ENCODE peak calls at places on chromosomes 4 and X, in six cellular contexts. N is retina; B is stimulated activated CD4-positive, alpha-beta T cell treated with anti-CD3 and anti-CD28 coated beads, Interleukin-4, amount 100 ng/mL, for 4 hours; Q is caudate nucleus; O is nucleus accumbens; H is cardiac fibroblast. V is an unnamed sample.

GRCh38 chrX:119757979-119758681 is at the start of gene SOWAHD:
- DNase-seq in N (peak), B (peak), Q (no peak), O (no peak), H (peak), V (peak)

GRCh38 chr4:26176621-26177121 is 144.1 kb upstream of the RBPJ start:
- DNase-seq in N (no peak), B (no peak), Q (no peak), O (no peak), H (peak), V (no peak)

GRCh38 chr4:55721651-55722050 is 85.6 kb upstream of the NMU start:
- DNase-seq in N (no peak), B (no peak), Q (no peak), O (no peak), H (no peak), V (no peak)

GRCh38 chr4:76641351-76641750 is 206.3 kb downstream of the SHROOM3 start:
- DNase-seq in N (no peak), B (no peak), Q (no peak), O (no peak), H (no peak), V (no peak)

GRCh38 chr4:70315928-70316327 is 18.9 kb upstream of the CABS1 start:
- DNase-seq in N (no peak), B (no peak), Q (no peak), O (no peak), H (no peak), V (no peak)

GRCh38 chrX:72532371-72532770 is 40.3 kb downstream of the HDAC8 start:
- DNase-seq in N (no peak), B (no peak), Q (no peak), O (no peak), H (no peak), V (no peak)

GRCh38 chr4:53855886-53856260 is 208.5 kb downstream of the CHIC2 start:
- DNase-seq in N (no peak), B (no peak), Q (no peak), O (no peak), H (peak), V (peak)

GRCh38 chrX:33855251-33855650 is 276.9 kb downstream of the FAM47A start:
- DNase-seq in N (no peak), B (no peak), Q (no peak), O (no peak), H (no peak), V (no peak)

GRCh38 chr4:154559141-154559841 is 3.5 kb upstream of the FGB start:
- DNase-seq in N (no peak), B (no peak), Q (no peak), O (no peak), H (peak), V (peak)

GRCh38 chrX:1466971-1467561 is 14.4 kb upstream of the ASMTL start:
- DNase-seq in N (no peak), B (peak), Q (no peak), O (no peak), H (no peak), V (no peak)

GRCh38 chr4:90069151-90069550 is 58.0 kb upstream of the CCSER1 start:
- DNase-seq in N (no peak), B (no peak), Q (no peak), O (no peak), H (peak), V (no peak)

GRCh38 chr4:169009281-169010124 is 552 bp downstream of the CBR4 start:
- DNase-seq in N (no peak), B (peak), Q (peak), O (peak), H (peak), V (peak)

GRCh38 chr4:142095886-142096605 is 459.7 kb downstream of the IL15 start:
- DNase-seq in N (no peak), B (no peak), Q (no peak), O (no peak), H (peak), V (no peak)

GRCh38 chr4:40672528-40673522 is 43.2 kb upstream of the RBM47 start:
- DNase-seq in N (no peak), B (peak), Q (no peak), O (no peak), H (peak), V (peak)

GRCh38 chr4:92776080-92776479 is 472.3 kb downstream of the GRID2 start:
- DNase-seq in N (no peak), B (no peak), Q (no peak), O (no peak), H (no peak), V (no peak)

GRCh38 chrX:80751456-80751855 is 58.2 kb downstream of the BRWD3 start:
- DNase-seq in N (no peak), B (no peak), Q (no peak), O (no peak), H (no peak), V (no peak)

GRCh38 chrX:67784712-67785111 is 240.9 kb downstream of the AR start:
- DNase-seq in N (no peak), B (no peak), Q (no peak), O (no peak), H (no peak), V (no peak)

GRCh38 chrX:1170243-1170642 is 42.2 kb downstream of the CRLF2 start:
- DNase-seq in N (no peak), B (no peak), Q (no peak), O (no peak), H (no peak), V (no peak)

GRCh38 chr4:104491396-104491821 is 3.3 kb downstream of the CXXC4 start:
- DNase-seq in N (peak), B (no peak), Q (peak), O (peak), H (peak), V (peak)

GRCh38 chr4:2330119-2331042 is 68.5 kb upstream of the MXD4 start:
- DNase-seq in N (no peak), B (no peak), Q (no peak), O (no peak), H (peak), V (peak)

GRCh38 chrX:129980540-129981206 is 1.8 kb upstream of the BCORL1 start:
- DNase-seq in N (peak), B (peak), Q (no peak), O (no peak), H (peak), V (peak)

GRCh38 chrX:120372667-120373370 is 10.9 kb downstream of the ATP1B4 start:
- DNase-seq in N (no peak), B (no peak), Q (no peak), O (no peak), H (no peak), V (no peak)

GRCh38 chr4:15488658-15489470 is 19.2 kb downstream of the CC2D2A start:
- DNase-seq in N (no peak), B (no peak), Q (no peak), O (no peak), H (peak), V (peak)

GRCh38 chrX:135688137-135688536 is 25.3 kb upstream of the CT45A1 start:
- DNase-seq in N (no peak), B (no peak), Q (no peak), O (no peak), H (no peak), V (peak)

GRCh38 chrX:136200466-136200865 is 50.7 kb downstream of the MAP7D3 start:
- DNase-seq in N (no peak), B (no peak), Q (no peak), O (no peak), H (peak), V (no peak)

GRCh38 chr4:89404530-89404929 is 96.9 kb upstream of the GPRIN3 start:
- DNase-seq in N (no peak), B (no peak), Q (no peak), O (no peak), H (no peak), V (peak)

GRCh38 chr4:57157611-57158137 is 47.5 kb upstream of the IGFBP7 start:
- DNase-seq in N (no peak), B (no peak), Q (no peak), O (no peak), H (no peak), V (no peak)

GRCh38 chr4:106987314-106987713 is 48.8 kb downstream of the DKK2 start:
- DNase-seq in N (peak), B (no peak), Q (no peak), O (no peak), H (no peak), V (peak)

GRCh38 chrX:21528076-21528475 is 130.1 kb downstream of the KLHL34 start:
- DNase-seq in N (no peak), B (no peak), Q (no peak), O (no peak), H (no peak), V (no peak)

GRCh38 chrX:119062750-119063374 is 9.9 kb upstream of the CT47C1 start:
- DNase-seq in N (no peak), B (no peak), Q (no peak), O (no peak), H (peak), V (peak)

GRCh38 chr4:74758521-74758920 is 35.8 kb downstream of the BTC start:
- DNase-seq in N (peak), B (no peak), Q (no peak), O (no peak), H (no peak), V (peak)

GRCh38 chrX:40531056-40531826 is 49.5 kb upstream of the ATP6AP2 start:
- DNase-seq in N (no peak), B (no peak), Q (no peak), O (no peak), H (no peak), V (peak)

GRCh38 chr4:177547985-177548384 is 105.7 kb upstream of the AGA start:
- DNase-seq in N (no peak), B (no peak), Q (no peak), O (no peak), H (no peak), V (no peak)

GRCh38 chrX:34810364-34810763 is 132.2 kb upstream of the FAM47B start:
- DNase-seq in N (no peak), B (no peak), Q (no peak), O (no peak), H (peak), V (no peak)

GRCh38 chrX:44897539-44897938 is 24.6 kb downstream of the KDM6A start:
- DNase-seq in N (no peak), B (no peak), Q (no peak), O (no peak), H (no peak), V (no peak)